ENCODE peak calls at places on chromosomes 4 and X, in four cellular contexts. F is psoas muscle, C is PC-3, Q is left lung. V is an unnamed sample.

GRCh38 chr4:118898221-118898620 is 9.6 kb downstream of the SYNPO2 start:
- DNase-seq in F (no peak), C (no peak), Q (no peak), V (no peak)

GRCh38 chr4:1775731-1776500 is 17.2 kb upstream of the FGFR3 start:
- DNase-seq in F (no peak), C (peak), Q (no peak), V (no peak)

GRCh38 chr4:148778980-148779675 is 336.9 kb upstream of the NR3C2 start:
- DNase-seq in F (no peak), C (peak), Q (no peak), V (no peak)

GRCh38 chr4:54440394-54441223 is 211.5 kb downstream of the PDGFRA start:
- DNase-seq in F (no peak), C (peak), Q (no peak), V (no peak)

GRCh38 chr4:10529256-10529890 is 72.1 kb upstream of the ZNF518B start:
- DNase-seq in F (no peak), C (peak), Q (no peak), V (no peak)

GRCh38 chr4:169351860-169352259 is 81.1 kb upstream of the SH3RF1 start:
- DNase-seq in F (no peak), C (no peak), Q (no peak), V (no peak)

GRCh38 chr4:118941149-118941548 is 52.5 kb downstream of the SYNPO2 start:
- DNase-seq in F (no peak), C (peak), Q (no peak), V (no peak)

GRCh38 chr4:127145001-127145400 is 487.8 kb upstream of the INTU start:
- DNase-seq in F (no peak), C (no peak), Q (no peak), V (no peak)

GRCh38 chr4:53913098-53913497 is 151.3 kb downstream of the CHIC2 start:
- DNase-seq in F (no peak), C (no peak), Q (no peak), V (no peak)

GRCh38 chrX:44343412-44343942 is at the start of gene EFHC2:
- DNase-seq in F (peak), C (peak), Q (peak), V (peak)

GRCh38 chr4:26321326-26322276 is 787 bp downstream of the RBPJ start:
- DNase-seq in F (no peak), C (no peak), Q (no peak), V (peak)

GRCh38 chrX:113548308-113549015 is 707.8 kb upstream of the AMOT start:
- DNase-seq in F (no peak), C (no peak), Q (no peak), V (no peak)

GRCh38 chrX:142156567-142156966 is 48.5 kb downstream of the MAGEC2 start:
- DNase-seq in F (no peak), C (no peak), Q (no peak), V (no peak)

GRCh38 chr4:87540176-87541058 is 11.2 kb upstream of the SPARCL1 start:
- DNase-seq in F (no peak), C (no peak), Q (no peak), V (peak)

GRCh38 chr4:165502919-165503907 is 124.4 kb downstream of the CPE start:
- DNase-seq in F (no peak), C (peak), Q (no peak), V (no peak)

GRCh38 chr4:179278647-179279046 is 1836.4 kb upstream of the AGA start:
- DNase-seq in F (no peak), C (no peak), Q (no peak), V (no peak)

GRCh38 chrX:77447339-77448149 is at the start of gene FGF16:
- DNase-seq in F (peak), C (no peak), Q (peak), V (no peak)

GRCh38 chr4:128812360-128812958 is 3.0 kb downstream of the JADE1 start:
- DNase-seq in F (peak), C (peak), Q (peak), V (peak)

GRCh38 chr4:178599521-178599920 is 1157.3 kb upstream of the AGA start:
- DNase-seq in F (no peak), C (peak), Q (no peak), V (no peak)

GRCh38 chr4:16067515-16067914 is 16.3 kb downstream of the PROM1 start:
- DNase-seq in F (no peak), C (peak), Q (no peak), V (no peak)

GRCh38 chrX:148501121-148502066 is 977 bp downstream of the AFF2 start:
- DNase-seq in F (no peak), C (no peak), Q (peak), V (no peak)

GRCh38 chr4:123562994-123563745 is 166.6 kb downstream of the SPRY1 start:
- DNase-seq in F (no peak), C (peak), Q (no peak), V (no peak)

GRCh38 chr4:15042529-15043167 is 40.4 kb downstream of the CPEB2 start:
- DNase-seq in F (no peak), C (peak), Q (no peak), V (no peak)

GRCh38 chr4:52873861-52874343 is 11.8 kb downstream of the RASL11B start:
- DNase-seq in F (no peak), C (no peak), Q (no peak), V (no peak)

GRCh38 chr4:83413676-83414075 is 41.9 kb downstream of the HELQ start:
- DNase-seq in F (no peak), C (no peak), Q (no peak), V (no peak)

GRCh38 chrX:109537324-109537665 is 651 bp downstream of the NXT2 start:
- DNase-seq in F (no peak), C (peak), Q (no peak), V (no peak)

GRCh38 chrX:16807976-16808542 is 21.8 kb downstream of the TXLNG start:
- DNase-seq in F (no peak), C (peak), Q (no peak), V (no peak)
- H3K4me3 ChIP-seq in F (peak), C (no peak), Q (peak), V (peak)

GRCh38 chr4:96170198-96170597 is 330.3 kb downstream of the PDHA2 start:
- DNase-seq in F (no peak), C (no peak), Q (peak), V (no peak)
- TF ChIP-seq CTCF in F (no peak), C (peak), Q (no peak), V (no peak)

GRCh38 chr4:152937535-152938236 is 1.6 kb downstream of the FHDC1 start:
- DNase-seq in F (peak), C (no peak), Q (peak), V (no peak)
- H3K4me3 ChIP-seq in F (peak), C (peak), Q (peak), V (peak)

GRCh38 chr4:3235030-3235345 is 14.0 kb upstream of the MSANTD1 start:
- DNase-seq in F (no peak), C (no peak), Q (peak), V (no peak)
- TF ChIP-seq CTCF in F (no peak), C (no peak), Q (no peak), V (no peak)

GRCh38 chrX:37846141-37846540 is 1.2 kb downstream of the DYNLT3 start:
- DNase-seq in F (no peak), C (peak), Q (no peak), V (no peak)
- H3K4me3 ChIP-seq in F (peak), C (peak), Q (peak), V (peak)

DNA sequence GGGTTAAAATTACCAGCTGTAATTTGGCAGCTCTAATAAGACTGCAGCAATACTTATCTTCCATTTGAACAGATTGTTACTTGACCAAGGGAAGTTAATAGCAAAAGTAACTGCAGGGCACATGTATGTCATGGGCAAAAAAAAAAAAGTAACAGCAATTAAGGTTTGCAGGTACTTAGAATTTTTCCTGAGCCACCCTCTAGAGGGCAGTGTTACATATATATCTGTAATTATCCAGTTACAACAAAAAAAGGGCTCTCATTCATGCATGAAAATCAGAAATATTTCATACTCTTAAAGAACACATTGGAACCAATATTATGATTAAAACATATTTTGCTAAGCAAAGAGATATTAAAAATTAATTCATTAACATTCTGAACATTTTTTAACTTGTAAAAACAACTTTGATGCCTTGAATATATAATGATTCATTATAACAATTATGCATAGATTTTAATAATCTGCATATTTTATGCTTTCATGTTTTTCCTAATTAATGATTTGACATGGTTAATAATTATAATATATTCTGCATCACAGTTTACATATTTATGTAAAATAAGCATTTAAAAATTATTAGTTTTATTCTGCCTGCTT is 25.1 kb downstream of the XIAP start:
- DNase-seq in F (no peak), C (peak), Q (no peak), V (no peak)
- TF ChIP-seq CTCF in F (peak), C (peak), Q (peak), V (peak)

V was measured in coronary artery.